ENCODE peak calls at places on chromosomes 7 and 10, in eight cellular contexts. R is dorsolateral prefrontal cortex; G is coronary artery; X is psoas muscle; F is brain microvascular endothelial cell; D is CD8-positive, alpha-beta T cell; O is heart right ventricle; L is sigmoid colon. T is an unnamed sample.

GRCh38 chr7:105656922-105657521 is 75.7 kb upstream of the EFCAB10 start:
- DNase-seq in R (no peak), G (no peak), X (no peak), F (no peak), D (peak; percentile 72), O (no peak), L (peak; percentile 63), T (no peak)

GRCh38 chr10:97408496-97408992 is 7.4 kb upstream of the RRP12 start:
- DNase-seq in R (no peak), G (no peak), X (no peak), F (no peak), D (no peak), O (no peak), L (no peak), T (no peak)

GRCh38 chr10:21273400-21273968 is 252.0 kb downstream of the SKIDA1 start:
- DNase-seq in R (no peak), G (no peak), X (no peak), F (no peak), D (no peak), O (no peak), L (no peak), T (no peak)

GRCh38 chr10:94450782-94451181 is 48.4 kb downstream of the TBC1D12 start:
- DNase-seq in R (no peak), G (no peak), X (no peak), F (no peak), D (no peak), O (no peak), L (no peak), T (no peak)

GRCh38 chr7:36291387-36292316 is 98.0 kb upstream of the ANLN start:
- DNase-seq in R (peak; percentile 90), G (peak; percentile 87), X (peak; percentile 87), F (peak; percentile 75), D (peak; percentile 59), O (peak; percentile 88), L (peak; percentile 92), T (peak; percentile 70)

GRCh38 chr7:123797673-123798526 is 47.1 kb upstream of the HYAL4 start:
- DNase-seq in R (no peak), G (no peak), X (no peak), F (peak; percentile 59), D (no peak), O (no peak), L (no peak), T (peak; percentile 39)

GRCh38 chr7:1611708-1612241 is 41.9 kb upstream of the PSMG3 start:
- DNase-seq in R (peak; percentile 74), G (no peak), X (no peak), F (peak; percentile 27), D (no peak), O (no peak), L (no peak), T (peak; percentile 10)

GRCh38 chr7:137324796-137325700 is 18.5 kb downstream of the PTN start:
- DNase-seq in R (no peak), G (no peak), X (no peak), F (no peak), D (no peak), O (no peak), L (no peak), T (no peak)

GRCh38 chr7:69412331-69413146 is 185.7 kb upstream of the AUTS2 start:
- DNase-seq in R (no peak), G (no peak), X (peak; percentile 50), F (peak; percentile 7), D (no peak), O (peak; percentile 52), L (no peak), T (no peak)

GRCh38 chr7:40437498-40437897 is 302.7 kb downstream of the SUGCT start:
- DNase-seq in R (no peak), G (peak; percentile 78), X (no peak), F (peak; percentile 89), D (no peak), O (no peak), L (no peak), T (peak; percentile 76)

GRCh38 chr7:33845991-33846509 is 59.3 kb upstream of the BMPER start:
- DNase-seq in R (no peak), G (no peak), X (no peak), F (no peak), D (no peak), O (peak; percentile 8), L (no peak), T (no peak)

GRCh38 chr10:24952146-24952700 is at the start of gene PRTFDC1:
- DNase-seq in R (peak; percentile 76), G (no peak), X (peak; percentile 39), F (no peak), D (peak; percentile 50), O (peak; percentile 40), L (peak; percentile 74), T (no peak)

GRCh38 chr7:77799078-77799964 is 748 bp downstream of the PHTF2 start:
- DNase-seq in R (peak; percentile 63), G (peak; percentile 78), X (peak; percentile 47), F (peak; percentile 4), D (peak; percentile 24), O (peak; percentile 26), L (peak; percentile 78), T (no peak)

GRCh38 chr10:132550366-132551092 is 12.9 kb downstream of the INPP5A start:
- DNase-seq in R (no peak), G (no peak), X (no peak), F (no peak), D (no peak), O (peak; percentile 11), L (peak; percentile 39), T (no peak)

GRCh38 chr10:10901906-10902305 is 115.8 kb upstream of the CELF2 start:
- DNase-seq in R (no peak), G (no peak), X (no peak), F (no peak), D (no peak), O (no peak), L (no peak), T (no peak)

GRCh38 chr7:108002726-108003590 is at the start of gene LAMB1:
- DNase-seq in R (peak; percentile 45), G (no peak), X (peak; percentile 81), F (peak; percentile 83), D (no peak), O (peak; percentile 77), L (peak; percentile 94), T (no peak)

GRCh38 chr7:107999814-108000560 is 3.0 kb downstream of the LAMB1 start:
- DNase-seq in R (no peak), G (no peak), X (no peak), F (no peak), D (no peak), O (no peak), L (no peak), T (no peak)

GRCh38 chr7:107998660-107999480 is 4.1 kb downstream of the LAMB1 start:
- DNase-seq in R (no peak), G (no peak), X (no peak), F (no peak), D (no peak), O (no peak), L (no peak), T (no peak)

GRCh38 chr7:108001759-108002725 is 919 bp downstream of the LAMB1 start:
- DNase-seq in R (peak; percentile 46), G (no peak), X (peak; percentile 47), F (no peak), D (no peak), O (no peak), L (peak; percentile 73), T (no peak)

DNA sequence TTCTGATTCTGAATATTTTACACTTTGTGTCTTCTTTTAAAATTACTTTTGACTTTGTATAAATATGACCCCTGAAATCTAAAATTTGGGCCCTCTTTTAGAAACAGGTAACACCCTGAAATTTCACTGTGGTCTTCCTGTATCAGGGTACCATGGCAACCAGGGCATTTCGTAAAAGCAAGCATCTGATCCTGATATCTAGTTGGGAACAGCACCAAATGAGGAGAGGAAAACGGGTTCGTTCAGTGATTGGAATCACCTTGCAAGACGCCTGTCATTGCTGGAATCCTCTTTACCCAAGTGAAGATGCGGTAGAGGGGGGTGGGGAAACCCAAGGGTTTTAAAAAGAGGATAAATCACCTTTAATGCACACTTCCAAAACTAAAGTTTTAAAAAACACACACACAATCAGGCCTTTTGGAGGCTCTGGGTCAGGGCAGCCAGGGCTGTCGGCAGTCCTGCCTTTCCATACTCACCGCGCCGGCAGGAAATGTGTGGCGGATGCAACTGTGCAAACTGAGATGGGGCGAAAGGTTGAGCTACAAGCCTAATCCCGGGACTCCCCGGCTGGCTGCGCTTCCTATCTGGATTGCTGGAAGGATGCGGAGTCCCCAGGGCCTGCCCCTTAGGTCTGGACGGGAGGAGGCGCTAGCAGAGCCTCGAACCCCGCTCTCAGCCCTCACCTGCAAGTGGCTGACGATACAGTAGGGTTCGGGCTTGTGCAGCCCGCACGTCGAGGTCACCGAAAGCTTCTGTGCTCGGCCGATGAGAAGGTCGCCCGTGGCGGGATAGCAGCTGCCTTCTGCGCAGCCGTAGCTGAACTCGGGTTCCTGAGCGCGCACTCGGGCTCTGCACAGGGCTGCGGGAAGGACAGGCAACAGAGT is 1.8 kb downstream of the LAMB1 start:
- DNase-seq in R (peak; percentile 47), G (no peak), X (peak; percentile 48), F (no peak), D (no peak), O (peak; percentile 74), L (peak; percentile 78), T (no peak)
- H3K27ac ChIP-seq in R (no peak overlapping the region), G (peak overlapping the region; percentile 82), X (peak overlapping the region; percentile 53), F (peak overlapping the region; percentile 72), D (no peak overlapping the region), O (peak overlapping the region; percentile 77), L (peak overlapping the region; percentile 86), T (peak overlapping the region; percentile 86)

GRCh38 chr10:116274141-116274861 is 1.3 kb upstream of the GFRA1 start:
- DNase-seq in R (no peak), G (no peak), X (no peak), F (no peak), D (no peak), O (no peak), L (no peak), T (no peak)
- H3K4me3 ChIP-seq in R (peak overlapping the region; percentile 68), G (peak overlapping the region; percentile 81), X (peak overlapping the region; percentile 71), F (peak overlapping the region; percentile 63), D (no peak overlapping the region), O (peak overlapping the region; percentile 51), L (peak overlapping the region; percentile 55), T (peak overlapping the region; percentile 51)

GRCh38 chr10:81348003-81348402 is 527.0 kb upstream of the NRG3 start:
- DNase-seq in R (no peak), G (no peak), X (no peak), F (no peak), D (no peak), O (no peak), L (no peak), T (no peak)
- TF ChIP-seq CTCF in R (peak; percentile 26), G (no peak), X (no peak), F (no peak), D (no peak), O (no peak), L (no peak), T (no peak)

DNA sequence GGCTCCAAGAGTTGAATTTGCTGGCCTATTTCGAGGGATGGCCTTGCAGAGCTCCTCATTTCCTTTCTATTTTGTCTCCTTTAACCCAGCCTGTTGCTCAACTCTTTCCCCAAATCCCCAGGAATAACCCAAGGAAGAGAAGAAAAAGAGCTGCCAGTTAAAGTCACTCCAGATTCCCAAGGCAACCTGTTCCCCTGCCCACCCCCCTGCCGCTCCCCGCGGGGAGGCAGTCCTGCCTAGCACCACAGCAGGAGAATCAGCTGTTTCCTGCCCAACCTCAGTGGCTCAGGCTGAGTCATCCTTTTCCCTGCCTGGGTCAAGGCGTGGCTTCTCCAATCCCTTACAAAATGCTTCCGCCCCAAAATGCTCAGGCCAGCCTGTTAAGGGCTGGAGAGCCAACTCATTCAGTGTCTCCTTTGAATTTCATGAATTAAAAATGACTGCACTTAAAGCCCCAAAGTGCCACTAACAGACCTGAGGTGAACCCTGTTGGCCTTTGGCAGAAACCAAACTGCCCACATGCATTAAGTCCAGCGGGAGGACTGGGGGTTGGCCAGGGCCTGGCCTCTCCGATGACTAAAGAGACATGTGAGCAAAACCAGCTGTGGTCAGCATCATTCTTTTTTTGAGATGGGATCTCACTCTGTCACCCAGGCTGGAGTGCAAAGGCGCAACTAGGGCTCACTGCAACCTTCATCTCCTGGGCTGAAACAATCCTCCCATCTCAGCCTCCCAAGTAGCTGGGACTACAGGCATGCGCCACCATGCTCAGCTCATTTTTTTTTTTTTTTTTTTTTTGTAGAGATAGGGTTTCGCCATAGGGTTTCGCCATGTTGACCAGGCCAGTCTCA is 83.2 kb upstream of the KIF5B start:
- DNase-seq in R (no peak), G (peak; percentile 91), X (peak; percentile 85), F (peak; percentile 93), D (no peak), O (peak; percentile 86), L (peak; percentile 89), T (peak; percentile 71)
- H3K27ac ChIP-seq in R (no peak overlapping the region), G (peak overlapping the region; percentile 84), X (peak overlapping the region; percentile 67), F (peak overlapping the region; percentile 70), D (no peak overlapping the region), O (peak overlapping the region; percentile 73), L (peak overlapping the region; percentile 13), T (peak overlapping the region; percentile 71)

T was measured in AG04450.